ENCODE peak calls at places on chromosome 17, in eight cellular contexts. O, H, J, Y, E, K, W and U are unnamed samples.

GRCh38 chr17:32822996-32823395 is 53.9 kb downstream of the MYO1D start:
- DNase-seq in H (no peak), O (peak; percentile 15), J (no peak), E (no peak), Y (no peak), W (no peak), K (no peak), U (no peak)

GRCh38 chr17:39782980-39783379 is 45.2 kb downstream of the GRB7 start:
- DNase-seq in Y (no peak), K (no peak), E (no peak), W (no peak), O (no peak), J (peak; percentile 39), H (no peak), U (no peak)

GRCh38 chr17:60968266-60968665 is 290.6 kb downstream of the BCAS3 start:
- DNase-seq in Y (no peak), J (no peak), O (no peak), H (no peak), W (no peak), E (no peak), K (no peak), U (no peak)

GRCh38 chr17:9959377-9959981 is 54.4 kb upstream of the RCVRN start:
- DNase-seq in O (peak; percentile 42), H (peak; percentile 15), E (peak; percentile 24), J (peak; percentile 42), W (peak; percentile 10), Y (peak; percentile 18), K (peak; percentile 90), U (no peak)

GRCh38 chr17:245020-245419 is 63.6 kb upstream of the DOC2B start:
- DNase-seq in J (no peak), H (no peak), E (no peak), Y (no peak), O (no peak), W (no peak), K (no peak), U (no peak)

GRCh38 chr17:68296217-68297140 is 5.2 kb downstream of the ARSG start:
- DNase-seq in Y (peak; percentile 96), H (no peak), O (no peak), J (no peak), E (no peak), W (no peak), K (no peak), U (no peak)

GRCh38 chr17:17724307-17724921 is 43.2 kb downstream of the RAI1 start:
- DNase-seq in W (no peak), K (peak; percentile 79), E (peak; percentile 16), O (peak; percentile 60), Y (no peak), J (peak; percentile 71), H (no peak), U (no peak)

GRCh38 chr17:71613996-71614395 is 506.8 kb upstream of the SOX9 start:
- DNase-seq in Y (no peak), E (no peak), J (no peak), O (no peak), H (no peak), W (no peak), K (no peak), U (peak; percentile 79)

GRCh38 chr17:40139566-40140058 is 725 bp upstream of the CASC3 start:
- DNase-seq in J (no peak), W (no peak), E (peak; percentile 3), H (no peak), Y (no peak), K (no peak), O (no peak), U (no peak)

GRCh38 chr17:13029340-13029739 is 11.5 kb upstream of the ELAC2 start:
- DNase-seq in E (no peak), W (no peak), O (no peak), J (no peak), H (no peak), K (no peak), Y (no peak), U (no peak)

GRCh38 chr17:36148559-36149295 is 27.7 kb downstream of the TBC1D3B start:
- DNase-seq in Y (no peak), K (peak; percentile 89), O (peak; percentile 51), E (peak; percentile 45), W (peak; percentile 40), J (peak; percentile 72), H (peak; percentile 9), U (peak; percentile 24)

GRCh38 chr17:193841-194806 is 12.7 kb upstream of the DOC2B start:
- DNase-seq in H (no peak), E (no peak), K (peak; percentile 61), O (no peak), W (peak; percentile 2), Y (no peak), J (no peak), U (no peak)

GRCh38 chr17:14373587-14374259 is 72.8 kb downstream of the HS3ST3B1 start:
- DNase-seq in E (no peak), K (no peak), W (no peak), H (no peak), J (peak; percentile 56), O (peak; percentile 65), Y (no peak), U (no peak)

GRCh38 chr17:42680331-42680808 is 1.3 kb downstream of the CCR10 start:
- DNase-seq in W (no peak), Y (no peak), O (peak; percentile 60), K (peak; percentile 62), H (no peak), J (no peak), E (no peak), U (no peak)